ENCODE peak calls at places on chromosome 19, in six cellular contexts. V, K, Q, F, W and P are unnamed samples.

GRCh38 chr19:38183227-38183914 is 40.7 kb downstream of the DPF1 start:
- DNase-seq in F (no peak), K (no peak), V (peak; percentile 65), W (peak; percentile 21), Q (peak; percentile 35), P (no peak)

GRCh38 chr19:38155453-38155852 is 68.6 kb downstream of the DPF1 start:
- DNase-seq in V (no peak), K (no peak), F (no peak), Q (peak; percentile 40), W (peak; percentile 45), P (no peak)

GRCh38 chr19:35545855-35546381 is 492 bp downstream of the TMEM147 start:
- DNase-seq in Q (peak; percentile 18), V (peak; percentile 31), W (no peak), K (peak; percentile 60), F (peak; percentile 42), P (no peak)

GRCh38 chr19:46951236-46951986 is 68.2 kb upstream of the NPAS1 start:
- DNase-seq in W (peak; percentile 66), V (no peak), K (no peak), F (no peak), Q (no peak), P (peak; percentile 77)

GRCh38 chr19:45153339-45154063 is 7.3 kb downstream of the NKPD1 start:
- DNase-seq in F (peak; percentile 47), W (peak; percentile 56), K (peak; percentile 51), V (peak; percentile 40), Q (peak; percentile 75), P (no peak)

GRCh38 chr19:41265376-41266153 is 1.4 kb downstream of the HNRNPUL1 start:
- DNase-seq in F (peak; percentile 27), W (peak; percentile 25), V (no peak), K (peak; percentile 10), Q (peak; percentile 41), P (no peak)

GRCh38 chr19:29626386-29626785 is 20.3 kb downstream of the POP4 start:
- DNase-seq in K (no peak), F (no peak), V (no peak), Q (no peak), W (no peak), P (no peak)

GRCh38 chr19:52896431-52897148 is 845 bp downstream of the ZNF320 start:
- DNase-seq in K (peak; percentile 61), Q (peak; percentile 29), W (peak; percentile 27), F (peak; percentile 57), V (peak; percentile 23), P (no peak)

GRCh38 chr19:9324584-9324962 is 594 bp downstream of the ZNF559 start:
- DNase-seq in K (no peak), W (no peak), F (no peak), V (no peak), Q (peak; percentile 2), P (no peak)

GRCh38 chr19:1418951-1419735 is 11.8 kb downstream of the DAZAP1 start:
- DNase-seq in V (no peak), W (no peak), F (no peak), K (no peak), Q (no peak), P (no peak)

GRCh38 chr19:1172353-1173159 is 1.5 kb downstream of the SBNO2 start:
- DNase-seq in W (peak; percentile 61), Q (peak; percentile 48), F (peak; percentile 63), V (peak; percentile 46), K (peak; percentile 72), P (no peak)

GRCh38 chr19:46221981-46222610 is 7.4 kb upstream of the IGFL1 start:
- DNase-seq in V (peak; percentile 42), Q (peak; percentile 33), W (peak; percentile 68), F (peak; percentile 65), K (peak; percentile 35), P (no peak)

GRCh38 chr19:40733149-40733548 is 16.2 kb downstream of the ITPKC start:
- DNase-seq in V (no peak), F (no peak), W (no peak), K (no peak), Q (no peak), P (no peak)

GRCh38 chr19:56927791-56928207 is 87.3 kb upstream of the PEG3 start:
- DNase-seq in Q (no peak), W (no peak), K (no peak), F (no peak), V (no peak), P (no peak)

GRCh38 chr19:58563823-58564222 is 5.4 kb upstream of the UBE2M start:
- DNase-seq in F (no peak), V (no peak), Q (no peak), K (no peak), W (no peak), P (no peak)

GRCh38 chr19:40609561-40610395 is 8.6 kb downstream of the LTBP4 start:
- DNase-seq in K (peak; percentile 96), F (peak; percentile 96), V (peak; percentile 92), W (peak; percentile 84), Q (peak; percentile 62), P (no peak)

GRCh38 chr19:33436360-33437345 is 63.1 kb downstream of the CEBPG start:
- DNase-seq in Q (no peak), V (no peak), F (no peak), K (no peak), W (no peak), P (peak; percentile 12)

GRCh38 chr19:6402834-6403608 is 10.1 kb upstream of the GTF2F1 start:
- DNase-seq in F (no peak), Q (peak; percentile 87), K (peak; percentile 39), W (peak; percentile 75), V (no peak), P (no peak)

GRCh38 chr19:45779231-45780145 is 2.8 kb downstream of the DMPK start:
- DNase-seq in V (peak; percentile 81), W (peak; percentile 53), F (peak; percentile 98), Q (peak; percentile 52), K (peak; percentile 99), P (no peak)

GRCh38 chr19:18915639-18916038 is 3.5 kb downstream of the COPE start:
- DNase-seq in V (no peak), Q (peak; percentile 39), F (peak; percentile 36), K (peak; percentile 42), W (peak; percentile 54), P (no peak)

DNA sequence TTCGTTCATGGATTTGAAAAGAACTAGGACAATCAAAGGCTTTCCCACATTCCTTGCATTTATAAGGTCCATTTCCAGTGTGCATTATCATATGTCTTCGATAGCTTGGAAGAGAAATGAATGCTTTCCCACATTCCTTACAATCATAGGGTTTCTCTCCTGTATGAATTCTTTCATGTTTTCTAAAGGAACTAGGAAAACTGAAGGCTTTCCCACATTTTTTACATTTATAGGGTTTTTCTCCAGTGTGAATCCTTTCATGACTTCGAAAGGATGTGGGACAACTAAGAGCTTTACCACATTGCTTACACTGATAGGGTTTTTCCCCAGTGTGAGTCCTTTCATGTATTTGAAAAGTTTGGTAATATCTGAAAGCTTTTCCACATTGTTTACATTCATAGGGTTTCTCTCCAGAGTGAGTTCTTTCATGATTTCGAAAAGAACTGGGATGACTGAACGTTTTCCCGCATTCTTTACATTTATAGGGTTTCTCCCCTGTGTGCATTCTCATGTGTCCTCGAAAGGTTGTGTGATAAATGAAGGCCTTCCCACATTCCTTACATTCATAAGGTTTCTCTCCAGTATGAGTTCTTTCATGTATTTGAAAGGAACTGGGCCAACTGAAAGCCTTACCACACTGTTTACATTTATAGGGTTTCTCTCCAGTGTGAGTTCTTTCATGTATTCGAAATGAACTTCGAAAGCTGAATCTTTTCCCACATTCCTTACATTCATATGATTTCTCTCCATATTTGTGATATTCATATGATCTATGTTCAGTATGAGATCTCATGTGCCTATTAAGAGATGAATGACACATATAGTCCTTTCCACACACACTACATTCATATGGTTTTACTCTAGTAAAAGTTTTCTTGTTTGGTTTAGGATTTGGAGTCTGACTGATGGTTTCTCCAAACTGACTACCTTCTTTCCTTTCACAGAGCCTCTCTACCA is 19.6 kb downstream of the ZNF709 start:
- DNase-seq in F (no peak), K (no peak), V (no peak), W (no peak), Q (no peak), P (no peak)
- H3K4me3 ChIP-seq in F (no peak overlapping the region), K (no peak overlapping the region), V (no peak overlapping the region), W (no peak overlapping the region), Q (no peak overlapping the region), P (no peak overlapping the region)

GRCh38 chr19:54189020-54189667 is at the start of gene MBOAT7:
- DNase-seq in Q (no peak), W (no peak), V (no peak), K (no peak), F (no peak), P (no peak)
- TF ChIP-seq CTCF in Q (no peak), W (no peak), V (no peak), K (peak; percentile 42), F (no peak), P (peak; percentile 26)

GRCh38 chr19:48616491-48617056 is 1.7 kb upstream of the FAM83E start:
- DNase-seq in K (no peak), F (no peak), W (no peak), V (no peak), Q (no peak), P (no peak)

GRCh38 chr19:48619692-48620565 is 623 bp downstream of the SPHK2 start:
- DNase-seq in V (no peak), F (no peak), K (no peak), Q (no peak), W (peak; percentile 53), P (no peak)

GRCh38 chr19:48617146-48617937 is 1.6 kb downstream of the RPL18 start:
- DNase-seq in F (peak; percentile 49), K (peak; percentile 41), V (no peak), Q (peak; percentile 50), W (no peak), P (no peak)

GRCh38 chr19:48618278-48618915 is 581 bp downstream of the RPL18 start:
- DNase-seq in F (no peak), W (no peak), V (no peak), Q (no peak), K (no peak), P (no peak)

DNA sequence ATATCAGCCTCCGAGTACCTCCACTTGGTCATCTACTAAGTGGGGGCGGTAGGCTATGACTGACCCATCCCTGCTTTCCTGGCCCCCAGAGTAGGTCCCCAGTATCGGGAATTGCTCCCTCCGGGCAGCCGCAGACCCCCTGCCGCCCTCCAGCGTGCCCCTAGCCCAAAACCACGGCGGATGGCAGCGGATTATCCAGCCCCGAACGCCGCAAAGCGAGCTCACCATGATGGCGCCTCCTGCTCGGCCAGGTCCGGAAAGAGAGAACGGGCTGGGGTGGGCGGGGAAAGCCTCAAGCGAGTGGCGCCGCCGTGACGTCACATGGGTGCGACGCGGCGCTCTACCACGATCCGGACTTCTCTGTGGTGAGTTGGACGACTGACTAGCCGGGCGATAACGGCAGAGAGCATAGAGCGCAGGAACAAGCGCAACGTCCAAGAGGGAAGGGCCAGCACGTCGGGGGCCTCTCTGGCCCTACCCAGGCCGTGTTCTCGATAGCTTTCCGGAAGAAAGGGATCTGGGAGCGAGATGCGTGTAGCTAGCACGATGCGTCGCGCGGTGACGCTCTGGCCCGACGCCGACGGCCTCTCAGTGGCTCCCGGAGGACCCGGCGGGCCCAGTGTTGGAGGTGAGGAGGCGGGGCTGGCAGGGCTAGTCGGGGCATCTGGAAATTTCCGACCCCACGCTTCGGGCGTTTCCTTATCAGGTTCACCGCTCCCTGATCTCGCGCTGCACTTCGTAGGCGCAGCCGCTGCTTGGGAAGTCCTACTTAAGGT is at the start of the genes RPL18 and SPHK2:
- DNase-seq in Q (peak; percentile 100), W (peak; percentile 100), V (peak; percentile 97), F (peak; percentile 97), K (peak; percentile 98), P (peak; percentile 93)
- H3K4me3 ChIP-seq in Q (peak within 1 kb of the TSS; percentile 99), W (peak within 1 kb of the TSS; percentile 100), V (peak within 1 kb of the TSS; percentile 81), F (peak within 1 kb of the TSS; percentile 89), K (peak within 1 kb of the TSS; percentile 71), P (peak within 1 kb of the TSS; percentile 96)

GRCh38 chr19:14328406-14328805 is 52.8 kb upstream of the ADGRE5 start:
- DNase-seq in W (no peak), F (no peak), V (no peak), Q (no peak), K (no peak), P (no peak)

GRCh38 chr19:14337510-14337909 is 43.7 kb upstream of the ADGRE5 start:
- DNase-seq in F (peak; percentile 61), W (peak; percentile 35), Q (peak; percentile 25), K (peak; percentile 11), V (no peak), P (no peak)

GRCh38 chr19:14333101-14333871 is 48.0 kb upstream of the ADGRE5 start:
- DNase-seq in Q (peak; percentile 24), F (peak; percentile 37), V (peak; percentile 34), K (no peak), W (peak; percentile 31), P (no peak)
- TF ChIP-seq CTCF in Q (no peak), F (no peak), V (no peak), K (no peak), W (no peak), P (no peak)